ENCODE peak calls at places on chromosomes 6 and 20, in six cellular contexts. H is lower leg skin, J is GM12865, Z is dorsolateral prefrontal cortex, G is AG04450, Y is mesothelial cell of epicardium. B is an unnamed sample.
A peak's percentile ranks its signal among the peaks of the same experiment; 100 is the strongest.

GRCh38 chr6:111986651-111987050 is 67.3 kb upstream of the CCN6 start:
- DNase-seq in Z (no peak), J (no peak), G (no peak), H (no peak), Y (no peak), B (no peak)

GRCh38 chr20:44137210-44137781 is 49.7 kb downstream of the JPH2 start:
- DNase-seq in J (no peak), Y (peak; percentile 59), G (peak; percentile 21), Z (no peak), H (no peak), B (no peak)

GRCh38 chr6:133837801-133838349 is 51.0 kb upstream of the TCF21 start:
- DNase-seq in J (peak; percentile 53), Y (peak; percentile 38), Z (no peak), G (no peak), H (no peak), B (peak; percentile 50)

GRCh38 chr6:15129872-15130271 is 116.0 kb upstream of the JARID2 start:
- DNase-seq in Y (no peak), H (no peak), Z (no peak), G (no peak), J (no peak), B (no peak)

GRCh38 chr6:1749041-1749440 is 139.3 kb downstream of the FOXC1 start:
- DNase-seq in J (no peak), Z (no peak), H (no peak), G (no peak), Y (no peak), B (no peak)

GRCh38 chr6:13470240-13471140 is 16.9 kb downstream of the GFOD1 start:
- DNase-seq in H (no peak), Z (peak; percentile 78), Y (no peak), J (no peak), G (no peak), B (peak; percentile 14)

GRCh38 chr20:62361799-62362589 is 5.1 kb downstream of the LAMA5 start:
- DNase-seq in G (no peak), H (no peak), Z (no peak), J (no peak), Y (no peak), B (no peak)

GRCh38 chr20:47024461-47024937 is 129.9 kb downstream of the EYA2 start:
- DNase-seq in J (peak; percentile 9), G (peak; percentile 61), Y (no peak), H (no peak), Z (no peak), B (no peak)

GRCh38 chr20:4814696-4815252 is 93.1 kb downstream of the PRND start:
- DNase-seq in G (no peak), J (peak; percentile 92), H (no peak), Y (no peak), Z (peak; percentile 47), B (no peak)

GRCh38 chr20:35739294-35740163 is 2.5 kb downstream of the RBM39 start:
- DNase-seq in Z (no peak), Y (no peak), G (no peak), H (no peak), J (peak; percentile 34), B (no peak)

GRCh38 chr20:39123161-39123560 is 161.0 kb downstream of the DHX35 start:
- DNase-seq in H (no peak), Y (no peak), Z (no peak), G (no peak), J (no peak), B (no peak)

GRCh38 chr20:39112196-39112743 is 150.1 kb downstream of the DHX35 start:
- DNase-seq in Z (peak; percentile 46), G (no peak), J (peak; percentile 59), H (no peak), Y (peak; percentile 30), B (peak; percentile 59)

GRCh38 chr20:39116020-39116419 is 153.9 kb downstream of the DHX35 start:
- DNase-seq in Y (no peak), J (no peak), Z (no peak), H (no peak), G (no peak), B (no peak)

GRCh38 chr20:39111359-39112195 is 149.4 kb downstream of the DHX35 start:
- DNase-seq in J (no peak), G (no peak), Y (no peak), Z (no peak), H (no peak), B (no peak)

GRCh38 chr20:39117486-39117885 is 155.3 kb downstream of the DHX35 start:
- DNase-seq in H (no peak), J (no peak), Y (no peak), G (no peak), Z (no peak), B (no peak)
- TF ChIP-seq CTCF in H (no peak), J (no peak), Y (no peak), G (no peak), Z (no peak), B (no peak)

DNA sequence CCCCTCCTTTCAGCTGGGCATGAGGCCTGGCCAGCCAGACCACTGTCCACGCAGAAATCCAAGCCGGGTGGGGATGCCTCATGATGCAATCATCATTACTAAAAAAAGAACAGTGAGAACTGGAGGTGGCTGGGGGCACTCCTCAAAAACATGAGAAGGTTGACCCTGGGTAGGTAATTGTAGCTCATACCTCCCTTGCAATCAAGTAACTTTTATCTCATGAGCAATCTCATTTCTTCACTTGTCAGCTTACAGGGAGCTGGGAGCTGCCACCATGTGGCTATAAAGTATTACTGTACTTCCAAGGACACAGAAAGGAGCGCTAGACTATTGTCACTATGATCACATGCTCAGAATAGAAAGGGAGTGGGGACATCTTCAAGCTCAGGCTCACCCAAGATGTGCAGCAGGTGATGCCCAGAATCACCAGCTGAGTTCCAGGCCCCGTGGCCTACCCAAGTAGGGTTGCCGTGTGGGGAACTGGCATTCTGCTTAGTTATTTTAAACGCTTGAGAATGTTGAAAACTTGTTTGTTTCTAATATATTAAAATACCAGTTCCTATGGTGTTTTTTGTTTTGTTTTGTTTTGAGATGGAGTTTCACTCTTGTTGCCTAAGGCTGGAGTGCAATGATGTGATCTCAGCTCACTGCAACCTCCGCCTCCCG is 3.0 kb upstream of the CDH26 start:
- DNase-seq in Y (no peak), H (no peak), G (no peak), J (peak; percentile 16), Z (no peak), B (no peak)
- TF ChIP-seq CTCF in Y (no peak), H (no peak), G (no peak), J (peak; percentile 1), Z (peak; percentile 49), B (peak; percentile 56)

DNA sequence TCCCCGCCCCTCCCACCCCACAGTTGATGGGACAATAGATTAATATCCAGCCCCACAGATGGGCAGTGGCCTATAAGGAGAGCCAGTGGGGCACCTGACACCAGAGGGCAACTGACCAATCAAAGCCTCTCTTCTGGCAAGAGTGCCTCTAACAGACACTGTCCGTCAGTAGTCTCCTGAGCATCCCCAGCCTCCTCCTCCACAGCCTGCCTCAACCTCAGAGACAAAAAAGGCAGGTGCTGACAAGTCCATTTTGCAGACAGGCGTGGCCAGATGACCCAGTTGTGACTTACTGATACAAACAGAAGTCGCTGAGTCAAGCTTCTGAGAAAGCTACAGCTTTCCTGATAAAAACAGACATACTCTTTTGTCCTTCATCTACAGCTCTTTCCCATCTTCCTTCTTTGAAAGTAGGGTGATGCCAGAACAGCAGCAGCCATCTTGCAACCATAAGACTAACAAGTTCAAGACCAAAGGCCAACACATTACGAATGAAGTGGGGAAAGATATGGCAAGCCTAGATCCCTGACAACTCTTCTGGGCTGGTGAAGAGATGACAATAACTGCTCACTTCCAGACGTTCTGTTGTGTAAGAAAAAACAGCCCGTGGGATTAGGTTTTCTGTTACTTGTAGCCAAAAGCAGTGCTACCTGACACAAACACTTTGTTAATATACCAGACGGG is 12.3 kb downstream of the PPIL1 start:
- DNase-seq in Y (no peak), J (no peak), H (no peak), Z (no peak), G (no peak), B (no peak)
- TF ChIP-seq CTCF in Y (no peak), J (no peak), H (no peak), Z (no peak), G (no peak), B (no peak)

DNA sequence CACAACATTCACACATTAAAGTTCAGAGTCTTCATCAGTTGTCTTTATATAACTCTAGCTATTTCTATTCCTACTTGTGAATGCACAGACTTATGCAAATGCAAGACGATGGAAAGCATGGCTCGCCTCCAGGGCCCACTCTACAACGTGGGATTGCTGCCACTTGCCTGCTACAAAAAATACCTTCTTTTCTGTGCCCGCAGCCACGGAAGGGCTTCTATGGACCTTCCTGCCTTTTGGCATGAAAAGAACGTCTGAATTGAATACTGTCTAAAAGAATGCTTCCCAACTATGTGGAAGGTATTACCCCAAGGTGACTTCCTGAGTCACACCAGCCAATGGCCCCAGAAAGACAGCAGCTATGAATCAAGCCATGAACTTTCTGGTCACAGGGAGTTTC is 261.3 kb downstream of the HIVEP2 start:
- DNase-seq in H (no peak), G (no peak), Z (peak; percentile 60), Y (no peak), J (no peak), B (no peak)
- TF ChIP-seq CTCF in H (no peak), G (no peak), Z (no peak), Y (no peak), J (no peak), B (no peak)

GRCh38 chr6:81228912-81229540 is 523.5 kb downstream of the TENT5A start:
- DNase-seq in H (no peak), Z (no peak), G (peak; percentile 62), J (no peak), Y (no peak), B (no peak)

DNA sequence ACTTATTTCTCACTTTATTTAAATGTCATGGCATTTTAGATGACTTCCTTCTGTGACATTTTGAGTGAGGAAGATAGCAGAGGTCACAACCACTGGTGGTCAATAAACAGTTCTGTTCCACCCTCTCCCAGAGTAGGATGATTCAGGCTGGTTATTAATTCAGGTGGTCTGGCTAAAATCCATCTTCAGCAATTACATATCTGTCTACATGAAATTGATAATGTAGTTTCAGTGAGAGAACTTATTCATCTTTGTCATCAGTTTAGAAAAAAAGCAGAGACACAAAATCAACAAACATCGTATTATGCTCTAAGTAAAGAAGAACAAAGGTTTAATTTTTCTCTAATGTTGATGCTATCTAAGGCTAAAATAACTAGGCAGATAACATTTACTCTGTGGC is 525.5 kb downstream of the TENT5A start:
- DNase-seq in G (no peak), Y (no peak), Z (no peak), H (no peak), J (no peak), B (no peak)
- TF ChIP-seq CTCF in G (no peak), Y (no peak), Z (no peak), H (no peak), J (no peak), B (no peak)

B was measured in neural crest cell.